ENCODE peak calls at places on chromosomes 4 and X, in four cellular contexts. E, S, R and B are unnamed samples.

GRCh38 chr4:70703695-70704332 is 15.5 kb downstream of the UTP3 start:
- DNase-seq in E (peak; percentile 41), S (no peak), R (peak; percentile 61), B (no peak)

GRCh38 chr4:174204194-174204831 is 79.2 kb downstream of the FBXO8 start:
- DNase-seq in E (no peak), S (no peak), R (no peak), B (no peak)

GRCh38 chrX:145002776-145003175 is 244.5 kb upstream of the SPANXN1 start:
- DNase-seq in E (no peak), S (no peak), R (no peak), B (no peak)

GRCh38 chr4:68797618-68798017 is 18.2 kb upstream of the UGT2B10 start:
- DNase-seq in E (no peak), S (no peak), R (no peak), B (no peak)

GRCh38 chrX:41029332-41029731 is 55.9 kb upstream of the USP9X start:
- DNase-seq in E (no peak), S (no peak), R (peak; percentile 26), B (no peak)

GRCh38 chrX:34404386-34405070 is 252.6 kb downstream of the TMEM47 start:
- DNase-seq in E (no peak), S (no peak), R (no peak), B (no peak)

GRCh38 chr4:72408568-72408967 is 160.5 kb downstream of the ADAMTS3 start:
- DNase-seq in E (no peak), S (no peak), R (no peak), B (no peak)

GRCh38 chrX:645024-645376 is 14.4 kb downstream of the SHOX start:
- DNase-seq in E (no peak), S (no peak), R (no peak), B (no peak)

GRCh38 chr4:140252144-140252741 is 98.3 kb upstream of the MAML3 start:
- DNase-seq in E (no peak), S (no peak), R (peak; percentile 19), B (no peak)

GRCh38 chr4:74886490-74886889 is 46.4 kb upstream of the PARM1 start:
- DNase-seq in E (peak; percentile 24), S (peak; percentile 24), R (no peak), B (no peak)

GRCh38 chr4:159105063-159105414 is 2.2 kb downstream of the RAPGEF2 start:
- DNase-seq in E (peak; percentile 11), S (no peak), R (no peak), B (no peak)

GRCh38 chr4:135225551-135225950 is 1024.0 kb upstream of the PABPC4L start:
- DNase-seq in E (no peak), S (no peak), R (no peak), B (no peak)

GRCh38 chr4:169159614-169160013 is 111.1 kb downstream of the SH3RF1 start:
- DNase-seq in E (peak; percentile 45), S (peak; percentile 76), R (peak; percentile 36), B (peak; percentile 26)

GRCh38 chr4:74675673-74676279 is 118.5 kb downstream of the BTC start:
- DNase-seq in E (peak; percentile 54), S (no peak), R (peak; percentile 64), B (peak; percentile 73)

GRCh38 chr4:33386761-33387160 is 2666.6 kb downstream of the PCDH7 start:
- DNase-seq in E (no peak), S (no peak), R (no peak), B (no peak)

GRCh38 chrX:81259714-81260395 is 58.0 kb downstream of the SH3BGRL start:
- DNase-seq in E (no peak), S (no peak), R (no peak), B (no peak)

GRCh38 chr4:2292679-2293108 is 30.8 kb upstream of the MXD4 start:
- DNase-seq in E (peak; percentile 64), S (no peak), R (no peak), B (peak; percentile 10)

GRCh38 chrX:16797358-16797757 is 11.1 kb downstream of the TXLNG start:
- DNase-seq in E (peak; percentile 41), S (no peak), R (no peak), B (peak; percentile 43)

GRCh38 chr4:55871299-55871800 is 17.9 kb downstream of the EXOC1 start:
- DNase-seq in E (no peak), S (no peak), R (no peak), B (no peak)

GRCh38 chr4:88745581-88746163 is 48.0 kb upstream of the NAP1L5 start:
- DNase-seq in E (no peak), S (no peak), R (no peak), B (no peak)

GRCh38 chr4:123748806-123749205 is 352.2 kb downstream of the SPRY1 start:
- DNase-seq in E (no peak), S (no peak), R (no peak), B (no peak)

GRCh38 chr4:124899997-124900396 is 187.5 kb upstream of the ANKRD50 start:
- DNase-seq in E (no peak), S (no peak), R (no peak), B (no peak)